ENCODE peak calls at places on chromosome 3, in six cellular contexts. One of them, this sample, is unnamed.
A peak's percentile ranks its signal among the peaks of the same experiment; 100 is the strongest.

GRCh38 chr3:144029769-144030168 is 58.1 kb downstream of the DIPK2A start:
- DNase-seq in activated B cell treated with CpG ODN at 0.5 μM for 24 hours: no peak
- DNase-seq in upper lobe of right lung: no peak
- DNase-seq in nephron progenitor cell: no peak
- DNase-seq in fibroblast of mammary gland: no peak
- DNase-seq in activated CD8-positive, alpha-beta T cell treated with anti-CD3 and anti-CD28 coated beads for 36 hours: no peak
- DNase-seq in this sample: no peak

GRCh38 chr3:57052662-57053061 is 7.8 kb upstream of the SPATA12 start:
- DNase-seq in activated B cell treated with CpG ODN at 0.5 μM for 24 hours: no peak
- DNase-seq in upper lobe of right lung: no peak
- DNase-seq in nephron progenitor cell: no peak
- DNase-seq in fibroblast of mammary gland: no peak
- DNase-seq in activated CD8-positive, alpha-beta T cell treated with anti-CD3 and anti-CD28 coated beads for 36 hours: no peak
- DNase-seq in this sample: no peak

GRCh38 chr3:43793648-43794372 is 103.1 kb downstream of the ABHD5 start:
- DNase-seq in activated B cell treated with CpG ODN at 0.5 μM for 24 hours: no peak
- DNase-seq in upper lobe of right lung: no peak
- DNase-seq in nephron progenitor cell: no peak
- DNase-seq in fibroblast of mammary gland: no peak
- DNase-seq in activated CD8-positive, alpha-beta T cell treated with anti-CD3 and anti-CD28 coated beads for 36 hours: no peak
- DNase-seq in this sample: no peak

GRCh38 chr3:134904333-134904771 is 109.3 kb downstream of the EPHB1 start:
- DNase-seq in activated B cell treated with CpG ODN at 0.5 μM for 24 hours: no peak
- DNase-seq in upper lobe of right lung: no peak
- DNase-seq in nephron progenitor cell: no peak
- DNase-seq in fibroblast of mammary gland: no peak
- DNase-seq in activated CD8-positive, alpha-beta T cell treated with anti-CD3 and anti-CD28 coated beads for 36 hours: peak; percentile 58
- DNase-seq in this sample: no peak

GRCh38 chr3:195160257-195160898 is 110.6 kb downstream of the XXYLT1 start:
- DNase-seq in activated B cell treated with CpG ODN at 0.5 μM for 24 hours: no peak
- DNase-seq in upper lobe of right lung: no peak
- DNase-seq in nephron progenitor cell: no peak
- DNase-seq in fibroblast of mammary gland: peak; percentile 39
- DNase-seq in activated CD8-positive, alpha-beta T cell treated with anti-CD3 and anti-CD28 coated beads for 36 hours: no peak
- DNase-seq in this sample: no peak

GRCh38 chr3:43968465-43968864 is 273.2 kb upstream of the TOPAZ1 start:
- DNase-seq in activated B cell treated with CpG ODN at 0.5 μM for 24 hours: no peak
- DNase-seq in upper lobe of right lung: no peak
- DNase-seq in nephron progenitor cell: no peak
- DNase-seq in fibroblast of mammary gland: no peak
- DNase-seq in activated CD8-positive, alpha-beta T cell treated with anti-CD3 and anti-CD28 coated beads for 36 hours: no peak
- DNase-seq in this sample: no peak

GRCh38 chr3:11195721-11196332 is 41.5 kb downstream of the HRH1 start:
- DNase-seq in activated B cell treated with CpG ODN at 0.5 μM for 24 hours: no peak
- DNase-seq in upper lobe of right lung: no peak
- DNase-seq in nephron progenitor cell: no peak
- DNase-seq in fibroblast of mammary gland: peak; percentile 58
- DNase-seq in activated CD8-positive, alpha-beta T cell treated with anti-CD3 and anti-CD28 coated beads for 36 hours: peak; percentile 71
- DNase-seq in this sample: no peak

GRCh38 chr3:118987466-118987865 is 47.2 kb downstream of the IGSF11 start:
- DNase-seq in activated B cell treated with CpG ODN at 0.5 μM for 24 hours: no peak
- DNase-seq in upper lobe of right lung: no peak
- DNase-seq in nephron progenitor cell: no peak
- DNase-seq in fibroblast of mammary gland: peak; percentile 20
- DNase-seq in activated CD8-positive, alpha-beta T cell treated with anti-CD3 and anti-CD28 coated beads for 36 hours: no peak
- DNase-seq in this sample: no peak

GRCh38 chr3:104566054-104566453 is 800.7 kb upstream of the ALCAM start:
- DNase-seq in activated B cell treated with CpG ODN at 0.5 μM for 24 hours: no peak
- DNase-seq in upper lobe of right lung: no peak
- DNase-seq in nephron progenitor cell: no peak
- DNase-seq in fibroblast of mammary gland: no peak
- DNase-seq in activated CD8-positive, alpha-beta T cell treated with anti-CD3 and anti-CD28 coated beads for 36 hours: no peak
- DNase-seq in this sample: no peak

GRCh38 chr3:189395825-189396224 is 224.1 kb downstream of the TPRG1 start:
- DNase-seq in activated B cell treated with CpG ODN at 0.5 μM for 24 hours: no peak
- DNase-seq in upper lobe of right lung: no peak
- DNase-seq in nephron progenitor cell: no peak
- DNase-seq in fibroblast of mammary gland: no peak
- DNase-seq in activated CD8-positive, alpha-beta T cell treated with anti-CD3 and anti-CD28 coated beads for 36 hours: no peak
- DNase-seq in this sample: no peak

GRCh38 chr3:195571361-195571760 is 12.4 kb downstream of the APOD start:
- DNase-seq in activated B cell treated with CpG ODN at 0.5 μM for 24 hours: no peak
- DNase-seq in upper lobe of right lung: no peak
- DNase-seq in nephron progenitor cell: no peak
- DNase-seq in fibroblast of mammary gland: no peak
- DNase-seq in activated CD8-positive, alpha-beta T cell treated with anti-CD3 and anti-CD28 coated beads for 36 hours: no peak
- DNase-seq in this sample: no peak

GRCh38 chr3:197507081-197507480 is 48.7 kb downstream of the BDH1 start:
- DNase-seq in activated B cell treated with CpG ODN at 0.5 μM for 24 hours: no peak
- DNase-seq in upper lobe of right lung: no peak
- DNase-seq in nephron progenitor cell: no peak
- DNase-seq in fibroblast of mammary gland: no peak
- DNase-seq in activated CD8-positive, alpha-beta T cell treated with anti-CD3 and anti-CD28 coated beads for 36 hours: no peak
- DNase-seq in this sample: peak; percentile 88

DNA sequence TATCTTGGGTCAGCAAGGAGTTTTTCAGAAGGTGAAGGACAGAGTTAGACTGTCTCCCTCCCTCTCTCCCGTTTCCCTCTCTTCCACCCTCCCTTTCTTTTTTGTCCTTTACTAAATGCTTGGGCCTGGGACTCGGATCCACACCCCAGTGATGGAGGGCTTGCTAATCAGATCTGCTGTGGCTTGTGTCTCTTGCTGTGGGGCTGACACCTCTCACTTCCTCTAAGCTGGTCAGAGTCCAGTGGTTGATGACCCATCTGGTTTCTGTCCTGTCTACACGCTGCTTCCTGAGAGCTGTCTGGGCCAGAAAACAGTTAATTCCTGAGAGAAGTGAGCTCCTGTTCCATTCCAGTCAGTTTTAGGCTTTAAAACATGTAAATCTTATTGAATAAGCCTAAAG is 849 bp downstream of the TRAK1 start:
- DNase-seq in activated B cell treated with CpG ODN at 0.5 μM for 24 hours: no peak
- DNase-seq in upper lobe of right lung: no peak
- DNase-seq in nephron progenitor cell: no peak
- DNase-seq in fibroblast of mammary gland: no peak
- DNase-seq in activated CD8-positive, alpha-beta T cell treated with anti-CD3 and anti-CD28 coated beads for 36 hours: peak; percentile 37
- DNase-seq in this sample: no peak
- TF ChIP-seq CTCF in activated B cell treated with CpG ODN at 0.5 μM for 24 hours: no peak
- TF ChIP-seq CTCF in upper lobe of right lung: no peak
- TF ChIP-seq CTCF in nephron progenitor cell: no peak
- TF ChIP-seq CTCF in fibroblast of mammary gland: no peak
- TF ChIP-seq CTCF in activated CD8-positive, alpha-beta T cell treated with anti-CD3 and anti-CD28 coated beads for 36 hours: no peak
- TF ChIP-seq CTCF in this sample: no peak

GRCh38 chr3:96324087-96324486 is 490.3 kb upstream of the EPHA6 start:
- DNase-seq in activated B cell treated with CpG ODN at 0.5 μM for 24 hours: no peak
- DNase-seq in upper lobe of right lung: no peak
- DNase-seq in nephron progenitor cell: no peak
- DNase-seq in fibroblast of mammary gland: no peak
- DNase-seq in activated CD8-positive, alpha-beta T cell treated with anti-CD3 and anti-CD28 coated beads for 36 hours: no peak
- DNase-seq in this sample: no peak

DNA sequence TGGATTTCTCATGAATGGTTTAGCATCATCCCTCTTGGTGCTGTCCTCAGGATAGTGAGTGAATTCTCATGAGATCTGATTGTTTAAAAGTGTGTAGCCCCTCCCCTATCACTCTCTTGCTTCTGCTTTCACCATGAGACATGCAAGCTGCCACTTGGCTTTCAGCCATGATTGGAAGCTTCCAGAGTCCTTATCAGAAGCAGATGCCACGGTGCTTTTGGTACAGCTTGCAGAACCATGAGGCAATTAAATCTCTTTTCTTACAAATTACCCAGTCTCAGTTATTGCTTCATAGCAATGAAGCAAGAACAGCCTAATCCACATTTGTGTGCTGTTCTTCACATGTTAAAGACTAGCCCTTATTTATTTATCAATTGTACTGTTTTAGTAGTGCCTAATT is 495.2 kb upstream of the EPHA6 start:
- DNase-seq in activated B cell treated with CpG ODN at 0.5 μM for 24 hours: no peak
- DNase-seq in upper lobe of right lung: no peak
- DNase-seq in nephron progenitor cell: no peak
- DNase-seq in fibroblast of mammary gland: peak; percentile 2
- DNase-seq in activated CD8-positive, alpha-beta T cell treated with anti-CD3 and anti-CD28 coated beads for 36 hours: no peak
- DNase-seq in this sample: no peak
- TF ChIP-seq CTCF in activated B cell treated with CpG ODN at 0.5 μM for 24 hours: no peak
- TF ChIP-seq CTCF in upper lobe of right lung: no peak
- TF ChIP-seq CTCF in nephron progenitor cell: no peak
- TF ChIP-seq CTCF in fibroblast of mammary gland: no peak
- TF ChIP-seq CTCF in activated CD8-positive, alpha-beta T cell treated with anti-CD3 and anti-CD28 coated beads for 36 hours: no peak
- TF ChIP-seq CTCF in this sample: no peak

GRCh38 chr3:143002083-143002712 is 828 bp downstream of the U2SURP start:
- DNase-seq in activated B cell treated with CpG ODN at 0.5 μM for 24 hours: no peak
- DNase-seq in upper lobe of right lung: no peak
- DNase-seq in nephron progenitor cell: no peak
- DNase-seq in fibroblast of mammary gland: peak; percentile 41
- DNase-seq in activated CD8-positive, alpha-beta T cell treated with anti-CD3 and anti-CD28 coated beads for 36 hours: peak; percentile 32
- DNase-seq in this sample: no peak

GRCh38 chr3:143000525-143000924 is 845 bp upstream of the U2SURP start:
- DNase-seq in activated B cell treated with CpG ODN at 0.5 μM for 24 hours: no peak
- DNase-seq in upper lobe of right lung: no peak
- DNase-seq in nephron progenitor cell: no peak
- DNase-seq in fibroblast of mammary gland: peak; percentile 27
- DNase-seq in activated CD8-positive, alpha-beta T cell treated with anti-CD3 and anti-CD28 coated beads for 36 hours: no peak
- DNase-seq in this sample: no peak

GRCh38 chr3:143001034-143001368 is 369 bp upstream of the U2SURP start:
- DNase-seq in activated B cell treated with CpG ODN at 0.5 μM for 24 hours: peak; percentile 43
- DNase-seq in upper lobe of right lung: no peak
- DNase-seq in nephron progenitor cell: no peak
- DNase-seq in fibroblast of mammary gland: no peak
- DNase-seq in activated CD8-positive, alpha-beta T cell treated with anti-CD3 and anti-CD28 coated beads for 36 hours: peak; percentile 77
- DNase-seq in this sample: no peak

GRCh38 chr3:143002727-143003126 is 1.4 kb downstream of the U2SURP start:
- DNase-seq in activated B cell treated with CpG ODN at 0.5 μM for 24 hours: no peak
- DNase-seq in upper lobe of right lung: no peak
- DNase-seq in nephron progenitor cell: no peak
- DNase-seq in fibroblast of mammary gland: no peak
- DNase-seq in activated CD8-positive, alpha-beta T cell treated with anti-CD3 and anti-CD28 coated beads for 36 hours: no peak
- DNase-seq in this sample: no peak

DNA sequence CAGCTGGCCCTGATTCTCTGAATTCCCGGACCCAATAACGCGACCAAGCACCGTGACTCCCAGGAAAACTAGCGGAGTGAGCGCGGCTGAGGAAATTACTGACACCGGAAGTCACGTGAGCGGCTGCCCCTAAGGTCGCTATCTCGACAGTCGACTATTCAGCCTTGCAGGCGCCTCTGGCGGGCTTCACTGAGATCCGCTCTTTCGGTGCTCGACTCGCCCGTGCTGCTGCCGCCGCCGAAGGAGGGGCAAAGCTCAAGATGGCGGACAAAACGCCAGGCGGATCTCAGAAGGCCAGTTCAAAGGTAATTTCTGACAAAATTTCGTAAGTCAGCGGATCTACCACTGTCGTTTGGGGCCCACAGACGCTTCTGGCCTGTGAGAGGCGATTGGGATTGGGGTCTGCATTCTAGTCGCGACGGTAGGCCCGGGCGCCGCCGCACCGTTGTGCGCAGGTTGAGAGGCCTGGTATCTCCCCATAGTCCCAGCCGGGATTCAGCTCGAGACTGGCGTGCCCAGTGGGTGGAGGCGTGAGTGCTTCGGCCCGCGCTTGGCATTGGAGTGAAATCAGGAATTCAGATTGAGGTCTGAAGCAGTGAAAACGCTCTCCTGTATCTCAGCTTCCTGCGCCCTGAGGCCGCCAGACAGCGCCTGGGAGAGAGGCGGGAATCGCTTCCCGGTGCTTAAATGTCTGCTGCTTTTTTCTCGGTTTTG is at the start of gene U2SURP:
- DNase-seq in activated B cell treated with CpG ODN at 0.5 μM for 24 hours: peak; percentile 74
- DNase-seq in upper lobe of right lung: peak; percentile 97
- DNase-seq in nephron progenitor cell: peak; percentile 91
- DNase-seq in fibroblast of mammary gland: peak; percentile 99
- DNase-seq in activated CD8-positive, alpha-beta T cell treated with anti-CD3 and anti-CD28 coated beads for 36 hours: peak; percentile 96
- DNase-seq in this sample: peak; percentile 71
- TF ChIP-seq CTCF in activated B cell treated with CpG ODN at 0.5 μM for 24 hours: no peak
- TF ChIP-seq CTCF in upper lobe of right lung: no peak
- TF ChIP-seq CTCF in nephron progenitor cell: no peak
- TF ChIP-seq CTCF in fibroblast of mammary gland: no peak
- TF ChIP-seq CTCF in activated CD8-positive, alpha-beta T cell treated with anti-CD3 and anti-CD28 coated beads for 36 hours: no peak
- TF ChIP-seq CTCF in this sample: no peak

GRCh38 chr3:8649757-8650156 is 5.2 kb upstream of the SSUH2 start:
- DNase-seq in activated B cell treated with CpG ODN at 0.5 μM for 24 hours: no peak
- DNase-seq in upper lobe of right lung: no peak
- DNase-seq in nephron progenitor cell: no peak
- DNase-seq in fibroblast of mammary gland: no peak
- DNase-seq in activated CD8-positive, alpha-beta T cell treated with anti-CD3 and anti-CD28 coated beads for 36 hours: no peak
- DNase-seq in this sample: no peak

GRCh38 chr3:8653800-8654408 is 9.3 kb upstream of the SSUH2 start:
- DNase-seq in activated B cell treated with CpG ODN at 0.5 μM for 24 hours: no peak
- DNase-seq in upper lobe of right lung: no peak
- DNase-seq in nephron progenitor cell: no peak
- DNase-seq in fibroblast of mammary gland: no peak
- DNase-seq in activated CD8-positive, alpha-beta T cell treated with anti-CD3 and anti-CD28 coated beads for 36 hours: no peak
- DNase-seq in this sample: no peak

GRCh38 chr3:8650583-8651416 is 6.2 kb upstream of the SSUH2 start:
- DNase-seq in activated B cell treated with CpG ODN at 0.5 μM for 24 hours: no peak
- DNase-seq in upper lobe of right lung: no peak
- DNase-seq in nephron progenitor cell: no peak
- DNase-seq in fibroblast of mammary gland: no peak
- DNase-seq in activated CD8-positive, alpha-beta T cell treated with anti-CD3 and anti-CD28 coated beads for 36 hours: no peak
- DNase-seq in this sample: no peak

GRCh38 chr3:8652323-8652987 is 7.9 kb upstream of the SSUH2 start:
- DNase-seq in activated B cell treated with CpG ODN at 0.5 μM for 24 hours: no peak
- DNase-seq in upper lobe of right lung: no peak
- DNase-seq in nephron progenitor cell: no peak
- DNase-seq in fibroblast of mammary gland: no peak
- DNase-seq in activated CD8-positive, alpha-beta T cell treated with anti-CD3 and anti-CD28 coated beads for 36 hours: no peak
- DNase-seq in this sample: no peak

GRCh38 chr3:8651418-8652322 is 7.1 kb upstream of the SSUH2 start:
- DNase-seq in activated B cell treated with CpG ODN at 0.5 μM for 24 hours: no peak
- DNase-seq in upper lobe of right lung: no peak
- DNase-seq in nephron progenitor cell: no peak
- DNase-seq in fibroblast of mammary gland: no peak
- DNase-seq in activated CD8-positive, alpha-beta T cell treated with anti-CD3 and anti-CD28 coated beads for 36 hours: no peak
- DNase-seq in this sample: no peak
- TF ChIP-seq CTCF in activated B cell treated with CpG ODN at 0.5 μM for 24 hours: no peak
- TF ChIP-seq CTCF in upper lobe of right lung: no peak
- TF ChIP-seq CTCF in nephron progenitor cell: no peak
- TF ChIP-seq CTCF in fibroblast of mammary gland: no peak
- TF ChIP-seq CTCF in activated CD8-positive, alpha-beta T cell treated with anti-CD3 and anti-CD28 coated beads for 36 hours: no peak
- TF ChIP-seq CTCF in this sample: no peak

DNA sequence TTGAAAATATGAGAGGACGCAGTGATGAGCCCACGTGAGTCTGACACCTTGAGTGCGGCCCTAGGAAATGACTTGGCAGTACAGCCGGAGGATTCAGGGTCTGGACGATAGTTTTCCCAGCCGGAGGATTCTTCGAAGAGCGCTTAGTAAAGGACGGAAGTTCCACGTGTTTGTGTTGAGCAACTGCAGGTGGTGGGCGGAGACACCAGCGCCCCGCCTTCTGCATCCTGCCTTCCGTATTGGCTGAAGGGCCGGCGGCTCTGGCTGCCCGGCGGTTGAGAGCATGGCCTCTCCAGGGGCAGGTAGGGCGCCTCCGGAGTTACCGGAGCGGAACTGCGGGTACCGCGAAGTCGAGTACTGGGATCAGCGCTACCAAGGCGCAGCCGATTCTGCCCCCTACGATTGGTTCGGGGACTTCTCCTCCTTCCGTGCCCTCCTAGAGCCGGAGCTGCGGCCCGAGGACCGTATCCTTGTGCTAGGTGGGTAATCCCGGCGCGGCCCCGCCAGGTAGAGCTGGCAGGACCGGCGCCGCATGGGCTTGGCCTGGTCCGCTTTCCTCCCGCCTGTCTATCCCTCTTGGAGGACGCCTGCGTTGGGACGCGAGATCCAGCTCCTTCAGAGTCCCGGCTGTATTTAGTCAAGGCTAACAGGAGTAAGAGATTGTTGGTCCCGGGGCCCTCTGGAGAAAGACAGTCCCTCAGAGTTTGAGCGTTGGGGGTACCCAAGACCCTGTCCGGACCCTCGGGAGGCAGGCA is at the start of gene EEF1AKMT4:
- DNase-seq in activated B cell treated with CpG ODN at 0.5 μM for 24 hours: peak; percentile 89
- DNase-seq in upper lobe of right lung: peak; percentile 98
- DNase-seq in nephron progenitor cell: peak; percentile 96
- DNase-seq in fibroblast of mammary gland: peak; percentile 98
- DNase-seq in activated CD8-positive, alpha-beta T cell treated with anti-CD3 and anti-CD28 coated beads for 36 hours: peak; percentile 99
- DNase-seq in this sample: peak; percentile 82
- TF ChIP-seq CTCF in activated B cell treated with CpG ODN at 0.5 μM for 24 hours: no peak
- TF ChIP-seq CTCF in upper lobe of right lung: peak; percentile 65
- TF ChIP-seq CTCF in nephron progenitor cell: no peak
- TF ChIP-seq CTCF in fibroblast of mammary gland: peak; percentile 25
- TF ChIP-seq CTCF in activated CD8-positive, alpha-beta T cell treated with anti-CD3 and anti-CD28 coated beads for 36 hours: no peak
- TF ChIP-seq CTCF in this sample: peak; percentile 34